ENCODE peak calls at places on chromosome 6, in five cellular contexts. D is activated gamma-delta T cell treated with anti-CD3 and anti-CD28 coated beads, Interleukin-2, amount 50 U/mL, for 16 hours; U is DMS 273 treated with DMSO at 0.1 percent for 48 hours; B is activated CD4-positive, alpha-beta memory T cell treated with anti-CD3 and anti-CD28 coated beads, Interleukin-2, amount 10 ng/mL, durations not matched to agents 7 days and 5 days; Q is GM12865. S is an unnamed sample.

GRCh38 chr6:150294713-150295112 is 74.1 kb upstream of the IYD start:
- DNase-seq in Q (no peak), U (no peak), D (no peak), B (no peak), S (no peak)

GRCh38 chr6:143939364-143939763 is 68.7 kb downstream of the PLAGL1 start:
- DNase-seq in D (no peak), B (no peak), U (no peak), Q (no peak), S (no peak)

GRCh38 chr6:82248233-82248735 is 740 bp upstream of the IBTK start:
- DNase-seq in D (no peak), B (no peak), Q (peak), U (no peak), S (no peak)

GRCh38 chr6:90574610-90575009 is 12.3 kb downstream of the MAP3K7 start:
- DNase-seq in B (no peak), D (no peak), U (no peak), Q (no peak), S (no peak)

GRCh38 chr6:149273318-149273717 is 44.2 kb upstream of the TAB2 start:
- DNase-seq in U (no peak), B (no peak), D (no peak), Q (peak), S (no peak)

GRCh38 chr6:15927531-15928230 is 201.2 kb upstream of the MYLIP start:
- DNase-seq in U (no peak), B (no peak), Q (no peak), D (no peak), S (no peak)

GRCh38 chr6:168353041-168353440 is 33.5 kb upstream of the DACT2 start:
- DNase-seq in Q (no peak), U (no peak), B (no peak), D (no peak), S (no peak)

GRCh38 chr6:31578461-31579118 is 3.2 kb downstream of the TNF start:
- DNase-seq in B (peak), Q (no peak), U (no peak), D (no peak), S (no peak)